ENCODE peak calls at places on chromosomes 4 and X, in ten cellular contexts. T is IMR-90, P is PC-3, O is gastrocnemius medialis, Q is H9, B is cardiac muscle cell, C is HepG2, A is RWPE2, Z is Peyer's patch, Y is psoas muscle. K is an unnamed sample. For H3K4me1, the result is how much of the 10 kb centered on the place peaks cover.

GRCh38 chr4:27429260-27429970 is 568.8 kb downstream of the STIM2 start:
- DNase-seq in T (no peak), P (no peak), O (no peak), Q (no peak), B (no peak), C (no peak), A (no peak), Z (no peak), Y (no peak), K (no peak)

GRCh38 chr4:53459548-53459947 is 82.1 kb downstream of the FIP1L1 start:
- DNase-seq in T (peak), P (peak), O (no peak), Q (no peak), B (peak), C (peak), A (no peak), Z (no peak), Y (no peak), K (no peak)

GRCh38 chrX:25275159-25275558 is 259.4 kb upstream of the ARX start:
- DNase-seq in T (no peak), P (peak), O (no peak), Q (no peak), B (no peak), C (no peak), A (no peak), Z (no peak), Y (no peak), K (no peak)

GRCh38 chrX:131830400-131831184 is 192.5 kb upstream of the STK26 start:
- DNase-seq in T (peak), P (peak), O (peak), Q (peak), B (peak), C (peak), A (no peak), Z (no peak), Y (peak), K (peak)

GRCh38 chr4:165360041-165360782 is 18.6 kb upstream of the CPE start:
- DNase-seq in T (no peak), P (no peak), O (no peak), Q (no peak), B (no peak), C (no peak), A (no peak), Z (no peak), Y (no peak), K (no peak)

GRCh38 chr4:138645289-138645688 is 370.3 kb upstream of the NOCT start:
- DNase-seq in T (no peak), P (peak), O (no peak), Q (no peak), B (no peak), C (no peak), A (no peak), Z (no peak), Y (no peak), K (no peak)

GRCh38 chr4:61445374-61446063 is 245.4 kb downstream of the ADGRL3 start:
- DNase-seq in T (no peak), P (no peak), O (no peak), Q (no peak), B (no peak), C (peak), A (no peak), Z (no peak), Y (no peak), K (no peak)

GRCh38 chrX:65697915-65698796 is 30.7 kb downstream of the MSN start:
- DNase-seq in T (no peak), P (no peak), O (no peak), Q (peak), B (no peak), C (no peak), A (no peak), Z (no peak), Y (no peak), K (peak)

GRCh38 chr4:7191546-7192251 is 639 bp upstream of the SORCS2 start:
- DNase-seq in T (no peak), P (no peak), O (no peak), Q (no peak), B (no peak), C (no peak), A (no peak), Z (no peak), Y (peak), K (no peak)

GRCh38 chr4:8647626-8648025 is 55.1 kb downstream of the CPZ start:
- DNase-seq in T (no peak), P (peak), O (no peak), Q (peak), B (no peak), C (no peak), A (peak), Z (no peak), Y (no peak), K (no peak)

GRCh38 chr4:13920901-13921300 is 293.4 kb upstream of the BOD1L1 start:
- DNase-seq in T (peak), P (peak), O (peak), Q (peak), B (no peak), C (peak), A (peak), Z (no peak), Y (no peak), K (peak)

GRCh38 chr4:160772668-160773067 is 1391.1 kb downstream of the FSTL5 start:
- DNase-seq in T (no peak), P (no peak), O (no peak), Q (no peak), B (no peak), C (no peak), A (no peak), Z (no peak), Y (no peak), K (no peak)

GRCh38 chr4:183505556-183506388 is 914 bp downstream of the ING2 start:
- DNase-seq in T (peak), P (peak), O (peak), Q (peak), B (peak), C (peak), A (peak), Z (peak), Y (peak), K (peak)

GRCh38 chr4:90727938-90728337 is 600.7 kb downstream of the CCSER1 start:
- DNase-seq in T (no peak), P (peak), O (no peak), Q (peak), B (peak), C (no peak), A (peak), Z (no peak), Y (no peak), K (no peak)

GRCh38 chr4:40722576-40723161 is 27.1 kb upstream of the NSUN7 start:
- DNase-seq in T (no peak), P (no peak), O (no peak), Q (no peak), B (no peak), C (no peak), A (no peak), Z (no peak), Y (no peak), K (no peak)

GRCh38 chrX:65581661-65582339 is 47.2 kb upstream of the LAS1L start:
- DNase-seq in T (peak), P (peak), O (peak), Q (peak), B (peak), C (peak), A (no peak), Z (no peak), Y (no peak), K (peak)

GRCh38 chr4:95537967-95538485 is 10.7 kb downstream of the UNC5C start:
- DNase-seq in T (no peak), P (no peak), O (no peak), Q (no peak), B (no peak), C (no peak), A (no peak), Z (no peak), Y (no peak), K (no peak)

GRCh38 chr4:74733760-74734159 is 60.6 kb downstream of the BTC start:
- DNase-seq in T (no peak), P (no peak), O (no peak), Q (no peak), B (no peak), C (no peak), A (no peak), Z (no peak), Y (no peak), K (no peak)

GRCh38 chr4:88244821-88245579 is 39.4 kb downstream of the PPM1K start:
- DNase-seq in T (no peak), P (no peak), O (peak), Q (no peak), B (no peak), C (no peak), A (no peak), Z (no peak), Y (peak), K (no peak)

GRCh38 chrX:45760187-45760742 is 559.6 kb upstream of the DIPK2B start:
- DNase-seq in T (no peak), P (no peak), O (no peak), Q (no peak), B (no peak), C (no peak), A (no peak), Z (no peak), Y (no peak), K (no peak)

GRCh38 chr4:86565641-86566040 is 28.5 kb upstream of the PTPN13 start:
- DNase-seq in T (no peak), P (no peak), O (no peak), Q (no peak), B (no peak), C (no peak), A (no peak), Z (no peak), Y (no peak), K (no peak)

GRCh38 chrX:67961516-67961915 is 417.7 kb downstream of the AR start:
- DNase-seq in T (no peak), P (no peak), O (no peak), Q (no peak), B (no peak), C (no peak), A (no peak), Z (no peak), Y (no peak), K (no peak)

GRCh38 chr4:173448103-173448502 is 49.2 kb upstream of the SCRG1 start:
- DNase-seq in T (peak), P (no peak), O (no peak), Q (no peak), B (no peak), C (no peak), A (no peak), Z (no peak), Y (no peak), K (no peak)

GRCh38 chr4:164731827-164732474 is 22.0 kb upstream of the SMIM31 start:
- DNase-seq in T (peak), P (peak), O (peak), Q (peak), B (peak), C (peak), A (no peak), Z (no peak), Y (no peak), K (no peak)

GRCh38 chr4:87947381-87948160 is 27.9 kb upstream of the SPP1 start:
- DNase-seq in T (no peak), P (no peak), O (no peak), Q (no peak), B (no peak), C (no peak), A (no peak), Z (no peak), Y (no peak), K (no peak)

GRCh38 chr4:1795304-1796195 is 2.5 kb downstream of the FGFR3 start:
- DNase-seq in T (no peak), P (no peak), O (no peak), Q (no peak), B (no peak), C (peak), A (no peak), Z (peak), Y (no peak), K (no peak)

GRCh38 chr4:70405765-70406164 is 8.0 kb downstream of the OPRPN start:
- DNase-seq in T (no peak), P (no peak), O (no peak), Q (no peak), B (no peak), C (no peak), A (no peak), Z (no peak), Y (no peak), K (no peak)

GRCh38 chrX:9312922-9313867 is 151.7 kb upstream of the TBL1X start:
- DNase-seq in T (no peak), P (peak), O (no peak), Q (peak), B (peak), C (peak), A (no peak), Z (peak), Y (peak), K (peak)

GRCh38 chrX:153226344-153227190 is 47.5 kb downstream of the MAGEA1 start:
- DNase-seq in T (peak), P (peak), O (no peak), Q (peak), B (peak), C (no peak), A (peak), Z (no peak), Y (peak), K (no peak)

GRCh38 chrX:53312946-53313745 is 31.8 kb upstream of the IQSEC2 start:
- DNase-seq in T (peak), P (peak), O (peak), Q (peak), B (peak), C (peak), A (no peak), Z (peak), Y (peak), K (peak)

GRCh38 chr4:165328101-165328425 is 594 bp downstream of the MSMO1 start:
- DNase-seq in T (no peak), P (no peak), O (no peak), Q (no peak), B (no peak), C (no peak), A (no peak), Z (no peak), Y (no peak), K (no peak)

GRCh38 chr4:123643691-123644090 is 247.1 kb downstream of the SPRY1 start:
- DNase-seq in T (no peak), P (no peak), O (no peak), Q (no peak), B (no peak), C (no peak), A (no peak), Z (no peak), Y (no peak), K (no peak)

GRCh38 chr4:37876156-37876555 is 14.7 kb upstream of the TBC1D1 start:
- DNase-seq in T (peak), P (no peak), O (no peak), Q (no peak), B (no peak), C (no peak), A (no peak), Z (no peak), Y (no peak), K (no peak)

GRCh38 chrX:35626124-35626523 is 172.0 kb upstream of the MAGEB16 start:
- DNase-seq in T (no peak), P (no peak), O (no peak), Q (no peak), B (no peak), C (no peak), A (no peak), Z (no peak), Y (no peak), K (no peak)
- H3K27ac ChIP-seq in T (no peak), P (no peak), O (no peak), Q (no peak), B (no peak), C (no peak), A (no peak), Z (no peak), Y (no peak), K (no peak)

GRCh38 chrX:107718156-107718621 is 57.4 kb downstream of the TSC22D3 start:
- DNase-seq in T (peak), P (peak), O (peak), Q (peak), B (peak), C (peak), A (no peak), Z (no peak), Y (peak), K (peak)

GRCh38 chrX:107714196-107714811 is 61.3 kb downstream of the TSC22D3 start:
- DNase-seq in T (no peak), P (no peak), O (peak), Q (no peak), B (no peak), C (no peak), A (no peak), Z (no peak), Y (peak), K (no peak)

GRCh38 chrX:107716045-107716684 is 59.4 kb downstream of the TSC22D3 start:
- DNase-seq in T (peak), P (peak), O (no peak), Q (peak), B (peak), C (no peak), A (no peak), Z (no peak), Y (peak), K (no peak)

GRCh38 chrX:107715331-107716044 is 60.1 kb downstream of the TSC22D3 start:
- DNase-seq in T (peak), P (no peak), O (no peak), Q (no peak), B (no peak), C (no peak), A (no peak), Z (no peak), Y (peak), K (no peak)

DNA sequence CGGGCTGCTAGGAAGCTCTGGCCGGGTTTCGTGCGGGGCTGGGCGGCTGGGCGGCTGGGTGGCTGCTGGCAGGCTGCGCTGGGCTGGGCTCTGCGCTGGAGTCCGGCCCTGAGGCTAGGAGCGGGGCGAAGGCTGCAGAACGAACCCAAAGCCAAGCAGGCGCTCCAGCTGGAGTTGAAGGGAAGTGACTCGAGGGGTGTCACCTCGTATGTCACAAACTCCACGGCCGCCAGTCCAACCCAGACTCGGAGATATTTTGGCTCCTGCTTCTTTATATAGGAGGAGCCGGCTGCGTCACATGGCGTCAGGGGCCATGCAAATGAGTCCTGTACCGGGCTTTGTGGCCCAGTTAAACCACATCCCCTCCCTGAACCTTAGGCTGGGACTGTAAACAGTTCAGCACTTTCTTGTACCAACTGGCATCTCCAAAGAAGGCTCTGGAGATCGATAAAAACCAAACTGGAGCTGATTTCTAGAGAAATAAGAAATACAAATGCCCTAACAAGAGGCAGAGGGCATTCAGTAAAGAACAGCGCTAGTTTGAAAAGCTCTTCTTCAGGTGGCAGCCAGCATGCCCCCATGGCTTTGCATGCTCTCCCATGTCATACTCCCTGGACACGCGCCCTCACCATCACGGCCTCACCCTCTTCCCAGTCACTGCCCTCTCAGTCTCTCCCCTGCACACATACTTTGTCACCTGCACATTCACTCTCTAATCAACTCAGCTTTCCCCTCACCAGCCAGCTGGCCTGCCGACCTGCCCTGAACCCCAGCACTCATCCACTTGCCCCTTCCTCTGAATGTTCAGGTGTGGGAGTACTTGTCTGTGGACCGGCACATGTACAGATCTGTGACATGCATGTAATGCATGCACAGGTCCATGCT is 58.5 kb downstream of the TSC22D3 start:
- DNase-seq in T (peak), P (peak), O (peak), Q (peak), B (peak), C (no peak), A (no peak), Z (peak), Y (peak), K (peak)
- H3K4me1 ChIP-seq in T (under half), P (under half), O (under half), Q (under half), B (under half), C (under half), A (under half), Z (under half), Y (under half), K (under half)

GRCh38 chrX:136032370-136032769 is 47.1 kb downstream of the SLC9A6 start:
- DNase-seq in T (no peak), P (no peak), O (no peak), Q (no peak), B (no peak), C (no peak), A (no peak), Z (no peak), Y (no peak), K (no peak)

GRCh38 chrX:136030357-136031225 is 45.4 kb downstream of the SLC9A6 start:
- DNase-seq in T (peak), P (no peak), O (peak), Q (no peak), B (peak), C (no peak), A (no peak), Z (no peak), Y (peak), K (peak)

GRCh38 chrX:136031626-136032025 is 46.4 kb downstream of the SLC9A6 start:
- DNase-seq in T (no peak), P (no peak), O (no peak), Q (no peak), B (no peak), C (no peak), A (no peak), Z (no peak), Y (no peak), K (no peak)

GRCh38 chrX:136028383-136028984 is 43.2 kb downstream of the SLC9A6 start:
- DNase-seq in T (peak), P (peak), O (no peak), Q (no peak), B (peak), C (peak), A (no peak), Z (no peak), Y (no peak), K (no peak)
- TF ChIP-seq CTCF in T (peak), P (peak), O (peak), Q (peak), B (peak), C (peak), A (peak), Z (peak), Y (peak), K (peak)

DNA sequence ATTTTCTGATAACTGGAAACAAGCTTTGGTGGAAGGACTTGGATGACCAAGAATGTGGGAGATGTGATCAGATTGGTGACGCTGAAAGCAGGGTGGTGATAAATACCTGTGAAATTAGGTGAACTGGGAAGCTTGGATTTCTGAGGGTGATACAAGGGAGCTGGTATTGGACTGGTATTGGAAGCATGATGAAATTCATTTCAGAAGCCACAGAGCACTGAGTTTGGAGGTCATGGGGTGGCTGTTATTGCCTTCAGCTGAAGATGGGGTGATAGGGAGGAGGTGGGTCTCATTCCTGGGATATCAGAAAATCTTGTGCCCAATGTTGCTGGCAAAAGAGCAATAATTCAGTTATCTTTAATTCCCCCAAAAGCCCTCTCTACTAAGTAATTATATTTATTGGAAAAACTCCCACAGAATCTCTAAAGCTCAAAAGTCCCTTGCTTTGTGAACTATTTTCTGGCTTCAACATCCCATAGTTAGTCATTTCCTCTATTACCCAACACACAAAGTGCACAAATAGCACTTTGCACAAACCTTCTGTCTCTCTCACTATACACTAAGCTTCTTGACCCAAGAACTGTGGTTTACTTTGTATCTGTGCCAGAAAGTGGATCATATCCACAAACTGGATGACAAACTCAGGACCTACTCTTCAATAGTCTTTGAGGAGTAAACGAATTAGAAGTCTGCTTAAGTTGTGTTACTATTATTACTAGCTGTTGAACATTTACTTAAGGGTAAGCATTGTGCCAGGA is 23.1 kb upstream of the CAMK2D start:
- DNase-seq in T (peak), P (peak), O (no peak), Q (no peak), B (no peak), C (peak), A (no peak), Z (no peak), Y (no peak), K (no peak)
- H3K27ac ChIP-seq in T (peak), P (peak), O (no peak), Q (no peak), B (no peak), C (peak), A (peak), Z (no peak), Y (no peak), K (no peak)

DNA sequence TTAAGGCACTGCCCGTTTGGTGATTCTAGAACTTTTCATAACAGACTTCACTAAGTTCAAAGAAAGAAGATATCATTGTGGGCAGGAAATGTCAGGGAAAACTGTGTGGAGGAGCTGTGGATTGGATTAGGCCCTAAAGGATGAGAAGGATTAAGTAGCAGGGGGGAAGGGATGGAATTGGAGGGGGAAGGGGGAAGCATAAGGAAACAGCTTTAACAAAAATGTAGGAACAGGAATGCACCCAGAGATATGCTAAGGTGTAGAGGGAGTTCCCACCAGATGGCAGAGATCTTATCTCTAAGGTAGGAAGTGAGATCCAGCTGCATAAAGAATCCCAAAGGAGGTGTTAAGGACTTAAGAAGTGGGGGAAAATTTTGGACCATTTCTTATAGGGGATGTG is 114.5 kb downstream of the LARP7 start:
- DNase-seq in T (no peak), P (no peak), O (no peak), Q (peak), B (no peak), C (no peak), A (no peak), Z (no peak), Y (no peak), K (no peak)
- H3K4me1 ChIP-seq in T (under half), P (under half), O (under half), Q (under half), B (under half), C (under half), A (under half), Z (under half), Y (under half), K (under half)

K was measured in right atrium auricular region.